ENCODE peak calls at places on chromosomes 11 and 22, in five cellular contexts. One of them, this sample, is unnamed.

GRCh38 chr11:27688076-27688475 is 12.2 kb downstream of the BDNF start:
- DNase-seq in NCI-H1092: no peak
- DNase-seq in astrocyte of the hippocampus: no peak
- DNase-seq in HuH-7.5: no peak
- DNase-seq in heart left ventricle: no peak
- DNase-seq in this sample: peak; percentile 55

GRCh38 chr22:28547132-28547842 is 132.4 kb downstream of the TTC28 start:
- DNase-seq in NCI-H1092: no peak
- DNase-seq in astrocyte of the hippocampus: peak; percentile 9
- DNase-seq in heart left ventricle: no peak
- DNase-seq in HuH-7.5: no peak
- DNase-seq in this sample: no peak

GRCh38 chr11:95187730-95188129 is 43.3 kb downstream of the SESN3 start:
- DNase-seq in NCI-H1092: no peak
- DNase-seq in heart left ventricle: no peak
- DNase-seq in HuH-7.5: no peak
- DNase-seq in astrocyte of the hippocampus: no peak
- DNase-seq in this sample: no peak

GRCh38 chr11:90542092-90542491 is 319.2 kb upstream of the CHORDC1 start:
- DNase-seq in HuH-7.5: no peak
- DNase-seq in NCI-H1092: no peak
- DNase-seq in heart left ventricle: no peak
- DNase-seq in astrocyte of the hippocampus: no peak
- DNase-seq in this sample: no peak

GRCh38 chr11:66388746-66389386 is 17.3 kb upstream of the SLC29A2 start:
- DNase-seq in NCI-H1092: peak; percentile 61
- DNase-seq in astrocyte of the hippocampus: peak; percentile 69
- DNase-seq in heart left ventricle: no peak
- DNase-seq in HuH-7.5: peak; percentile 91
- DNase-seq in this sample: peak; percentile 86

GRCh38 chr22:30649430-30650007 is 13.9 kb downstream of the SLC35E4 start:
- DNase-seq in HuH-7.5: no peak
- DNase-seq in astrocyte of the hippocampus: peak; percentile 94
- DNase-seq in NCI-H1092: no peak
- DNase-seq in heart left ventricle: peak; percentile 66
- DNase-seq in this sample: peak; percentile 89

GRCh38 chr11:111183706-111184105 is 61.8 kb upstream of the POU2AF2 start:
- DNase-seq in astrocyte of the hippocampus: no peak
- DNase-seq in HuH-7.5: no peak
- DNase-seq in heart left ventricle: no peak
- DNase-seq in NCI-H1092: no peak
- DNase-seq in this sample: peak; percentile 75

GRCh38 chr11:75966546-75967287 is 151.7 kb downstream of the UVRAG start:
- DNase-seq in HuH-7.5: no peak
- DNase-seq in NCI-H1092: no peak
- DNase-seq in astrocyte of the hippocampus: peak; percentile 67
- DNase-seq in heart left ventricle: no peak
- DNase-seq in this sample: no peak

GRCh38 chr11:64710418-64711137 is 12.4 kb downstream of the NRXN2 start:
- DNase-seq in astrocyte of the hippocampus: peak; percentile 52
- DNase-seq in NCI-H1092: no peak
- DNase-seq in heart left ventricle: peak; percentile 10
- DNase-seq in HuH-7.5: no peak
- DNase-seq in this sample: no peak

GRCh38 chr22:26161746-26162145 is 7.5 kb upstream of the SEZ6L start:
- DNase-seq in astrocyte of the hippocampus: no peak
- DNase-seq in HuH-7.5: no peak
- DNase-seq in heart left ventricle: no peak
- DNase-seq in NCI-H1092: no peak
- DNase-seq in this sample: no peak

GRCh38 chr11:34745209-34745608 is 124.3 kb downstream of the EHF start:
- DNase-seq in astrocyte of the hippocampus: peak; percentile 23
- DNase-seq in heart left ventricle: no peak
- DNase-seq in NCI-H1092: peak; percentile 30
- DNase-seq in HuH-7.5: no peak
- DNase-seq in this sample: no peak

GRCh38 chr11:135015966-135016365 is 603.9 kb upstream of the B3GAT1 start:
- DNase-seq in astrocyte of the hippocampus: no peak
- DNase-seq in heart left ventricle: no peak
- DNase-seq in HuH-7.5: no peak
- DNase-seq in NCI-H1092: no peak
- DNase-seq in this sample: no peak

GRCh38 chr11:9123595-9124304 is 32.4 kb upstream of the SCUBE2 start:
- DNase-seq in HuH-7.5: no peak
- DNase-seq in NCI-H1092: no peak
- DNase-seq in heart left ventricle: no peak
- DNase-seq in astrocyte of the hippocampus: no peak
- DNase-seq in this sample: no peak